ENCODE peak calls at places on chromosomes 1 and 21, in seven cellular contexts. P, Q, R, A, W, G and V are unnamed samples.

GRCh38 chr1:55280731-55281130 is 65.6 kb upstream of the USP24 start:
- DNase-seq in P (no peak), Q (no peak), R (no peak), A (no peak), W (no peak), G (no peak), V (no peak)

GRCh38 chr1:18256318-18257235 is 149.0 kb downstream of the IGSF21 start:
- DNase-seq in P (no peak), Q (no peak), R (no peak), A (peak; percentile 73), W (peak; percentile 24), G (peak; percentile 23), V (peak; percentile 58)

GRCh38 chr1:24508911-24509310 is 6.3 kb downstream of the RCAN3 start:
- DNase-seq in P (no peak), Q (no peak), R (no peak), A (no peak), W (no peak), G (no peak), V (no peak)

GRCh38 chr21:44487831-44488230 is 32.5 kb downstream of the LRRC3 start:
- DNase-seq in P (no peak), Q (no peak), R (no peak), A (no peak), W (no peak), G (peak; percentile 46), V (no peak)

GRCh38 chr1:39387452-39387851 is 104.0 kb upstream of the BMP8A start:
- DNase-seq in P (peak; percentile 61), Q (no peak), R (no peak), A (no peak), W (no peak), G (peak; percentile 84), V (no peak)

GRCh38 chr1:246187834-246188372 is 319.2 kb downstream of the SMYD3 start:
- DNase-seq in P (no peak), Q (no peak), R (no peak), A (no peak), W (no peak), G (no peak), V (no peak)

GRCh38 chr1:96306809-96307208 is 414.8 kb upstream of the PTBP2 start:
- DNase-seq in P (no peak), Q (no peak), R (no peak), A (no peak), W (no peak), G (peak; percentile 52), V (no peak)

GRCh38 chr1:179599623-179600249 is 8.1 kb downstream of the TDRD5 start:
- DNase-seq in P (no peak), Q (no peak), R (no peak), A (peak; percentile 46), W (no peak), G (peak; percentile 54), V (no peak)

GRCh38 chr1:223394242-223394641 is 1.0 kb downstream of the CCDC185 start:
- DNase-seq in P (no peak), Q (no peak), R (no peak), A (no peak), W (no peak), G (no peak), V (no peak)